ENCODE peak calls at places on chromosome 3, in nine cellular contexts. One of them, this sample, is unnamed.

GRCh38 chr3:11091088-11091590 is 63.2 kb upstream of the HRH1 start:
- DNase-seq in cardiac fibroblast: no peak
- DNase-seq in mesenchymal stem cell: no peak
- DNase-seq in LoVo: no peak
- DNase-seq in psoas muscle: no peak
- DNase-seq in GM23338: no peak
- DNase-seq in choroid plexus epithelial cell: no peak
- DNase-seq in head of caudate nucleus: no peak
- DNase-seq in non-pigmented ciliary epithelial cell: no peak
- DNase-seq in this sample: no peak

GRCh38 chr3:157650699-157651098 is 147.5 kb upstream of the VEPH1 start:
- DNase-seq in choroid plexus epithelial cell: peak
- DNase-seq in GM23338: no peak
- DNase-seq in cardiac fibroblast: no peak
- DNase-seq in head of caudate nucleus: no peak
- DNase-seq in mesenchymal stem cell: no peak
- DNase-seq in psoas muscle: no peak
- DNase-seq in LoVo: no peak
- DNase-seq in non-pigmented ciliary epithelial cell: no peak
- DNase-seq in this sample: no peak

GRCh38 chr3:112293368-112294321 is at the start of gene SLC9C1:
- DNase-seq in GM23338: peak
- DNase-seq in LoVo: peak
- DNase-seq in psoas muscle: no peak
- DNase-seq in non-pigmented ciliary epithelial cell: peak
- DNase-seq in cardiac fibroblast: peak
- DNase-seq in head of caudate nucleus: peak
- DNase-seq in mesenchymal stem cell: peak
- DNase-seq in choroid plexus epithelial cell: peak
- DNase-seq in this sample: peak

GRCh38 chr3:36904641-36905040 is 40.2 kb downstream of the TRANK1 start:
- DNase-seq in choroid plexus epithelial cell: peak
- DNase-seq in GM23338: peak
- DNase-seq in psoas muscle: no peak
- DNase-seq in cardiac fibroblast: peak
- DNase-seq in LoVo: no peak
- DNase-seq in head of caudate nucleus: no peak
- DNase-seq in non-pigmented ciliary epithelial cell: no peak
- DNase-seq in mesenchymal stem cell: peak
- DNase-seq in this sample: peak

GRCh38 chr3:142818651-142819050 is 70.2 kb downstream of the PCOLCE2 start:
- DNase-seq in psoas muscle: no peak
- DNase-seq in LoVo: no peak
- DNase-seq in choroid plexus epithelial cell: peak
- DNase-seq in GM23338: no peak
- DNase-seq in mesenchymal stem cell: no peak
- DNase-seq in cardiac fibroblast: no peak
- DNase-seq in head of caudate nucleus: no peak
- DNase-seq in non-pigmented ciliary epithelial cell: peak
- DNase-seq in this sample: no peak

GRCh38 chr3:38573606-38574005 is 75.9 kb downstream of the SCN5A start:
- DNase-seq in choroid plexus epithelial cell: no peak
- DNase-seq in head of caudate nucleus: no peak
- DNase-seq in psoas muscle: no peak
- DNase-seq in non-pigmented ciliary epithelial cell: no peak
- DNase-seq in LoVo: no peak
- DNase-seq in mesenchymal stem cell: no peak
- DNase-seq in GM23338: no peak
- DNase-seq in cardiac fibroblast: no peak
- DNase-seq in this sample: no peak

GRCh38 chr3:112492124-112492523 is 7.1 kb downstream of the BTLA start:
- DNase-seq in GM23338: no peak
- DNase-seq in psoas muscle: no peak
- DNase-seq in choroid plexus epithelial cell: no peak
- DNase-seq in head of caudate nucleus: no peak
- DNase-seq in LoVo: no peak
- DNase-seq in cardiac fibroblast: no peak
- DNase-seq in non-pigmented ciliary epithelial cell: no peak
- DNase-seq in mesenchymal stem cell: no peak
- DNase-seq in this sample: no peak

GRCh38 chr3:129593595-129594339 is 12.7 kb downstream of the PLXND1 start:
- DNase-seq in mesenchymal stem cell: peak
- DNase-seq in non-pigmented ciliary epithelial cell: no peak
- DNase-seq in choroid plexus epithelial cell: no peak
- DNase-seq in LoVo: no peak
- DNase-seq in head of caudate nucleus: no peak
- DNase-seq in psoas muscle: peak
- DNase-seq in GM23338: peak
- DNase-seq in cardiac fibroblast: peak
- DNase-seq in this sample: no peak

GRCh38 chr3:195106418-195106906 is 164.5 kb downstream of the XXYLT1 start:
- DNase-seq in LoVo: peak
- DNase-seq in GM23338: peak
- DNase-seq in head of caudate nucleus: peak
- DNase-seq in non-pigmented ciliary epithelial cell: no peak
- DNase-seq in cardiac fibroblast: peak
- DNase-seq in choroid plexus epithelial cell: peak
- DNase-seq in mesenchymal stem cell: peak
- DNase-seq in psoas muscle: peak
- DNase-seq in this sample: peak

GRCh38 chr3:33860355-33861047 is 62.1 kb downstream of the PDCD6IP start:
- DNase-seq in head of caudate nucleus: no peak
- DNase-seq in choroid plexus epithelial cell: no peak
- DNase-seq in LoVo: no peak
- DNase-seq in mesenchymal stem cell: no peak
- DNase-seq in cardiac fibroblast: no peak
- DNase-seq in non-pigmented ciliary epithelial cell: no peak
- DNase-seq in GM23338: no peak
- DNase-seq in psoas muscle: no peak
- DNase-seq in this sample: no peak

GRCh38 chr3:9402410-9403228 is 5.2 kb downstream of the SETD5 start:
- DNase-seq in head of caudate nucleus: peak
- DNase-seq in cardiac fibroblast: peak
- DNase-seq in choroid plexus epithelial cell: peak
- DNase-seq in mesenchymal stem cell: peak
- DNase-seq in LoVo: no peak
- DNase-seq in GM23338: peak
- DNase-seq in non-pigmented ciliary epithelial cell: no peak
- DNase-seq in psoas muscle: no peak
- DNase-seq in this sample: peak